ENCODE peak calls at places on chromosomes 6 and 20, in six cellular contexts. J is WTC11, O is H1, G is K562, U is HepG2, E is endothelial cell of umbilical vein. F is an unnamed sample.

GRCh38 chr6:7905416-7905815 is 5.2 kb downstream of the TXNDC5 start:
- DNase-seq in J (no peak), O (no peak), G (no peak), U (no peak), E (peak), F (no peak)

GRCh38 chr20:31863296-31864085 is 6.8 kb downstream of the DUSP15 start:
- DNase-seq in J (peak), O (no peak), G (no peak), U (no peak), E (no peak), F (no peak)

GRCh38 chr6:102051001-102051400 is 657.5 kb downstream of the GRIK2 start:
- DNase-seq in J (no peak), O (no peak), G (no peak), U (no peak), E (no peak), F (no peak)

GRCh38 chr20:15836634-15837033 is 736.6 kb downstream of the KIF16B start:
- DNase-seq in J (no peak), O (no peak), G (no peak), U (no peak), E (no peak), F (no peak)

GRCh38 chr20:46683939-46684750 is 5.1 kb downstream of the TP53RK start:
- DNase-seq in J (peak), O (peak), G (peak), U (no peak), E (peak), F (no peak)

GRCh38 chr6:127690092-127690491 is 113.1 kb downstream of the C6orf58 start:
- DNase-seq in J (no peak), O (no peak), G (no peak), U (no peak), E (peak), F (peak)

GRCh38 chr6:130740308-130740707 is 86.9 kb upstream of the SMLR1 start:
- DNase-seq in J (no peak), O (no peak), G (no peak), U (no peak), E (no peak), F (no peak)

GRCh38 chr6:2951723-2952122 is 19.6 kb downstream of the SERPINB6 start:
- DNase-seq in J (no peak), O (no peak), G (no peak), U (no peak), E (no peak), F (no peak)

GRCh38 chr6:1054653-1055014 is 257.3 kb upstream of the FOXQ1 start:
- DNase-seq in J (no peak), O (no peak), G (no peak), U (no peak), E (no peak), F (no peak)

GRCh38 chr6:150201791-150202329 is 59.0 kb downstream of the PPP1R14C start:
- DNase-seq in J (no peak), O (no peak), G (no peak), U (no peak), E (no peak), F (no peak)

GRCh38 chr6:28258877-28259777 is at the start of gene NKAPL:
- DNase-seq in J (peak), O (peak), G (no peak), U (no peak), E (peak), F (no peak)
- TF ChIP-seq JUN in J (no peak), O (no peak), G (no peak), U (no peak), E (no peak), F (no peak)

GRCh38 chr6:40854592-40854991 is 184.4 kb downstream of the UNC5CL start:
- DNase-seq in J (no peak), O (no peak), G (no peak), U (no peak), E (no peak), F (no peak)

GRCh38 chr6:40848868-40849524 is 190.0 kb downstream of the UNC5CL start:
- DNase-seq in J (no peak), O (no peak), G (no peak), U (no peak), E (no peak), F (no peak)

GRCh38 chr6:40855481-40855880 is 183.5 kb downstream of the UNC5CL start:
- DNase-seq in J (no peak), O (no peak), G (no peak), U (no peak), E (no peak), F (no peak)

GRCh38 chr6:40856271-40856670 is 182.8 kb downstream of the UNC5CL start:
- DNase-seq in J (no peak), O (no peak), G (no peak), U (no peak), E (no peak), F (no peak)

DNA sequence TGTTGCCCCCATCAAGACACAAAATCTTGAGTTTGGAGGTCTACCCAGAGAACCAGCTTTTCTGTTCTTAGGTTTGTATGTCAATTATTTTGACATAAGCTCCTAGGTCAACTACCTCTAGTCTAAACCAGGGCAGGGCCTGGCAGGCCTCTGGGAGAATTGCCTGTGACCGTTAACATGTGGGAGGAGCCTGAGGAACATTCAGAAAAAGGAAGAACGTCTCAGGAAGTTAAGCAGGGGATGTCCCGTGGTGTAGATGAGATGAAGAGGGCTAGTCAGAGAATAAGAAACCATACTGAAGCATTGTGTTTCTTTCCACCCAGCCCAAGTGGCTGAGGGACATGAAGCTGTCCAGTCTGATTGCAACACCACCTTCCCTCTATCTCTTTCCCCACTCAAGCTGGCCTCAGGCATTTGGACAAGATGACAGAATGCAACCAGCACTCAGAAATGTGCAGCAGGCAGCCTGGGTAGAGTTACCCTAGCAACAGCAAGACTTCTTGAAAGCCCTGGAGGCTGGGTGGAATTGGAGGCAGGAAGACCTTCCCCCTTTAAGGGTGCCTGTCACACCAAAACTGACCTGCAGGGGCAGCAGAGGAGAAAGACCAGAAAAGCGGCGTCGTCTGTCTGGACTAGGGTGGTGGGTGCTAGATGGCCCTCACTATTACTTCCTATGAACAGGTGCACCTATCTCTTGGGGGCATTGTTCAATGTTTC is 186.2 kb downstream of the UNC5CL start:
- DNase-seq in J (peak), O (peak), G (peak), U (peak), E (no peak), F (peak)
- TF ChIP-seq JUN in J (no peak), O (no peak), G (no peak), U (no peak), E (no peak), F (no peak)

DNA sequence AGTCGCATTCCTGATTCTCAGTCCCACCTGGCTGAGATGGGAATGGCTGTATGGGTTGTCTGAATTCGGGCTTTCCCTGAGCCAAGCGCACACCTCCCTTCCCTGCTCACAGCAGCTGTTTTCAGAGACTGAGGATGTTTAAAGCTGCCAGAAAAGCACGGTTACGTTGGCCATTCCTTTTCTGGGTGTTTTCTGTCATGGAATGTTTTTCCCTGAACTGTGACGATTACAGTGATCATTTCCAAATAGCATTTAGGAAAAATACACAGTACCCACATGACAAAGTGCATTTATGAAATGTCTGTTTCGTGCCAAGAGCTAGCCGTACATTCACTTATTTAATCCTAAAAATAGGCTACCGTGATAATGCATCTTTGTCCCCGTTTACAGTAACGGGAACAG is 36.7 kb downstream of the SYNJ2 start:
- DNase-seq in J (no peak), O (no peak), G (no peak), U (no peak), E (peak), F (no peak)
- TF ChIP-seq JUN in J (no peak), O (no peak), G (no peak), U (no peak), E (no peak), F (no peak)

GRCh38 chr6:100022847-100023246 is 28.8 kb upstream of the MCHR2 start:
- DNase-seq in J (no peak), O (no peak), G (no peak), U (no peak), E (no peak), F (no peak)

DNA sequence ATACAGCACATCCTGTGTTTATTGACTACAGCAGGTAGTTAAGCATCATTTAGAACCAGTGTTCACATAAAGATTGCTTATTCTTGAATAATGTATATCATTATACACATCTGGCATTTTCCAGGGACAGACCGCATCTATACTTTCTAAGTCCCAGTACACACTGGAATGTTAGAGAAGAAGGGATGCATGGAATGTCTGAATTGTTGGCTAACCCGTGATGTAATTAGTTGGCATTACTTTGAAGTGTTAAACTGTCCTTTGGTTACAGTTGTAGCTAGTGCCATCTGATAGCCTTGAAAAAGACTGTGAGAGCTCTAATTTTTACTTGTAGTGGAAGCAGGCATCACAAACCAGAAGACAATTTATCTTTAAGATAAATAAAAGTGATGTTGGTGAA is 29.8 kb upstream of the MCHR2 start:
- DNase-seq in J (no peak), O (no peak), G (no peak), U (no peak), E (no peak), F (no peak)
- TF ChIP-seq JUN in J (no peak), O (no peak), G (no peak), U (no peak), E (no peak), F (no peak)

DNA sequence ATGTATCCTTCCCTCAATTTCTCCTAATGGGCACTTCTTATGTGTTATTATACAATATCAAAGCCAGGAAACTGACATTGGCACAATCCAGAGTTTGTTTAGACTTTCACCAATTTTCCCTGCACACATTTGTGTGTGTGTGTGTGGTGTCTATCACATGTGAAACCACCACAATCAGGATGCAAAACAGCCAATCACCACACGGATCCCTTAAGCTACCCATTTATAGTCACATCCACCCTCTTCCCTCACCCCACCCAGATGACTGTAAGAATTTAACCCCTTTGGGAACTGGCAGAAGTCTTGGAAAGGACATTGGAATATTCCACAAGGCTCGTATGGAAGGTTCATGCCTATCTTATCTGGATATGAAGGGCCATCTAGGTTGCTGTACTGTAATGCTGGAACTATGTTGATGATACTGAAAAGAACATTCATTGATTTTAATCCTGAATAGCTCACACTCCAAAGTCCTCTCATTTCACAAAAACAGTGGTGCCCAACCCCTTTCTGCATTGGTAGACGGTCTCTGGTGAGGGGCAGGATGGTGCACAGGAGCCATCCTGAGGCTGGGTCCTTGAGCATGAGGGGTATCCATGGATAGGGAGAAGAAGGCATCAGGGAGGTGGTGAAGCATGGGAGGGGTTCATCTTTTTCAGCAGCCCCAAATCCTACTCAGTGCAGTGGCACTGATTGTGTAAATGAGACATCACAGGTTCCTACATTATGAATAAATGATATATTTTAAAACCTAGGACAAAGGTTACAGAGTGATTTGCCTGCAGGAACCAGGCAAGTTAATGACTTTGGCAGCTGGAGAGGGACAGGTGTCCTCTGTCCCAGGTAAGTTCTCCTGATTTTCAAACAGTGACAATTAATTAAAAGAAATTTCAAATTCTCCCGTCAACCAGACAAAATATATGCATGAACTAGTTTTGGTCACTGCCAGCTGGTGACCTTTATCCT is 12.1 kb upstream of the CTCFL start:
- DNase-seq in J (no peak), O (no peak), G (no peak), U (no peak), E (no peak), F (no peak)
- TF ChIP-seq JUN in J (no peak), O (no peak), G (no peak), U (no peak), E (no peak), F (no peak)

DNA sequence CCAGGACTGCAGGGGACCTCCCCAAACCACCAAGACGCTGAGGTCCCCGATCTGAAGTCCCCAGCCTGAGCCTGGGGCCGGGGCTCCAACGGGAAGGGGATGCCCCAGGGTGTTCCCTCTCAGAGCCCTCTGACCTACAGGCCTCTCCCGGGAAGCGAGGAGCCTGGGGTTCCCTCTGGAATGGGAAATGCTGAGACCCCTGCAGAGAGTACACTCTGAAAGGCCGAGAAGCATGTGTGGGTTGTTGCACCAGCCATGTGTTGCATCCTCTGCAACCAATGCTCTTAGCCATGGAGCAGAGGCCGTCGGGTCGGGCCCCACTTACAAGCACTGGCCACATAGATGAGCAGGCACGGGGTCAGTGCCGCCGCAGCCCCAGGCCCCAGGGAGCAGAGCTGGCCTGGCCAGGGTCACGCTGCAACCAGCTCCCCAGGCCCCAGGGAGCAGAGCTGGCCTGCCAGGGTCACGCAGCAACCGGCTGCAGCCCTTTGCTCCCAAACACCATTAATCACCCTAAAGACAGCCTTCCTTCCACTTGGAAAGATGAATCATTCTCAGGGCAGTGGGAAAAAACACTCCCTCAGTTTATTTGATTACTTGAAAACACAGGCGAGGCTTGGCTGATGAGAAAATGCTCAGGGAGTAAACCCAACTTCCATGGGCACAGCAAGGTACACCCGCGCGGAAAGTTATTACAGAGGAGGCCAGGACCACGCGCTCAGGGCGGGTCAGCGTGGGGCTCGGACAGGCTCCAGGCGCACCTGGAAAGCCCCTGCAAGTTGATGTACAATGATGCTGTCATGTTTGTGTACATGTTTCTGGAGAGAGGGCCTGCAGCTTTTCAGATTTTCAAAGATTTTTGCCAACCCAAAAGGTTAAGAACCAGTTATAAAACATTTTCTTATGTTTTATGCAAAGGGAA is 78.0 kb upstream of the AFDN start:
- DNase-seq in J (no peak), O (no peak), G (no peak), U (no peak), E (no peak), F (no peak)
- TF ChIP-seq JUN in J (no peak), O (no peak), G (no peak), U (no peak), E (no peak), F (no peak)

DNA sequence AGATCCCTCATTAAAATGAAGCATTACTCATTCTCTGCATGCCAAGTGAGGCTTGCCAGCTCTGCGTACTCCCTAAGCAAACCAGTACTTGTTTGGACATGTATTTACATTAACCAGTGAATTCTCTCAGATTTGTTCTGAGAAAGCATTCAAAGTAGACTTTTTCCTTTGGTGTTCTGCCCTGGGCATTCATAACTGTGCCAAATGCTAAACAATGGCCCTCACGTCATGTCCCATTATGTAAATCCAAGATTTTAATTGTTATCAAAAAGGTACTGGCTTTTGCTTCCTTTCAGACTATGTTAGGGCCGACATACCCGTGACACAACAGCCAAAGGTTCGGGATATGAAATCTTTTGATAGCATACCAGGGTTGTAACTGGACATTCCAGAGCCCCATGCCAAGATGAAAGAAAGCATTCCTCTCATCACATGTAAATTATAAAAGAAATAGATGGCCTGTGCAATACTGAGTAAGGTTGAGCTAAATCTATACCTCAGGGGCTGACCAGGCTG is 164.2 kb downstream of the ADAT2 start:
- DNase-seq in J (no peak), O (no peak), G (no peak), U (no peak), E (peak), F (no peak)
- TF ChIP-seq JUN in J (no peak), O (no peak), G (no peak), U (no peak), E (no peak), F (no peak)

GRCh38 chr6:166998256-166999144 is 697 bp upstream of the CEP43 start:
- DNase-seq in J (peak), O (peak), G (peak), U (no peak), E (peak), F (peak)

GRCh38 chr6:166996406-166996805 is 2.8 kb upstream of the CEP43 start:
- DNase-seq in J (no peak), O (no peak), G (no peak), U (peak), E (no peak), F (no peak)

GRCh38 chr6:166999145-166999844 is at the start of gene CEP43:
- DNase-seq in J (peak), O (peak), G (peak), U (peak), E (peak), F (peak)

GRCh38 chr6:166997348-166997747 is 1.8 kb upstream of the CEP43 start:
- DNase-seq in J (no peak), O (no peak), G (no peak), U (peak), E (no peak), F (no peak)

DNA sequence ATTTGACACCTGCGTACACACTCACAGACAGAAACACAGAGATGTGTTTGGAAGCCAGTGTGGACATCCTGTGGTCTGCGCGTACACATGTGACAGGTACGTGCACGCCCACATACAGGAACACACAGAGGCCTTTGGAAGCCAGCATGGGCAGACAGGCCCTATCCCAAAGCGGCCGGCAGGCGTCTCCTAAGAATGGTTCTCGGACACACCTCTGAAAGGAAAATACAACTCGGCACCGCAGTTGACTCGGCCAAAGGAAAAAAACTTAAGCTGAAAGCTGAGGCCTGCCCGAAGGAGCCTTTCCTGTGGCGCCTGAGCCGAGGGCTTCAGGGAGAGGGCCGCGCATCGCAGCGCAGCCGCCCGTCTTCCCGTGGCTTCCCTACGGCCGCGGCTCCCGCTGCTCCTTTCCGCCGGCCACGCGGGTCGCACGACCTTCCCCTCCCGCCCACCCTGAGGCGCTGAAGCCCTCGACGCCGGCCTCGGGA is 1.4 kb upstream of the CEP43 start:
- DNase-seq in J (peak), O (peak), G (peak), U (peak), E (peak), F (peak)
- TF ChIP-seq JUN in J (no peak), O (no peak), G (no peak), U (no peak), E (no peak), F (no peak)

DNA sequence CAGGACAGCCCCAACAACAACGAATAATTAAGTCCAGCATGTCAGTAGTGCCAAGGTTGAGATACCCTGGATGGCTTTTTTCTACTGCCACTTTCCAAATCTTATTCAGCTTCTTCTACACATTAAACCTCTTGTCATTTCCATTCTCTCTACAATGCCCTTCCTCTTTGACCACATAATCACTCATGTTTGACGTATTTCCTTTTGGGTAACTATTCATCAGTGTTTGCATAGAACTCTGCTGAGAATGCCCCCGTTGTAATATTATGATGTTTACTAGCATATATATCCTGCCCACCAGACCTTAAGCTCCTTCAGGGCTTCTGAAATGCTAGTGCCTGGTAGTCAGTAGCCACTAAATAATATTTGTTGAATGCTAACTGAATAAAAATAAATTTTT is 515.3 kb upstream of the RNF217 start:
- DNase-seq in J (no peak), O (no peak), G (no peak), U (no peak), E (no peak), F (no peak)
- TF ChIP-seq JUN in J (no peak), O (no peak), G (no peak), U (no peak), E (no peak), F (no peak)